ENCODE peak calls at places on chromosomes 3 and 15, in nine cellular contexts. One of them, this sample, is unnamed.

GRCh38 chr3:174810256-174810655 is 48.9 kb upstream of the NAALADL2 start:
- DNase-seq in CD4-positive, CD25-positive, alpha-beta regulatory T cell: no peak
- DNase-seq in NT2/D1: no peak
- DNase-seq in skeletal muscle cell: no peak
- DNase-seq in transverse colon: no peak
- DNase-seq in fibroblast of pulmonary artery: no peak
- DNase-seq in mesenchymal stem cell: no peak
- DNase-seq in astrocyte of the cerebellum: no peak
- DNase-seq in BJ: no peak
- DNase-seq in this sample: no peak

GRCh38 chr3:51968175-51968681 is 974 bp upstream of the PCBP4 start:
- DNase-seq in CD4-positive, CD25-positive, alpha-beta regulatory T cell: no peak
- DNase-seq in NT2/D1: no peak
- DNase-seq in skeletal muscle cell: no peak
- DNase-seq in transverse colon: no peak
- DNase-seq in fibroblast of pulmonary artery: peak
- DNase-seq in mesenchymal stem cell: no peak
- DNase-seq in astrocyte of the cerebellum: no peak
- DNase-seq in BJ: no peak
- DNase-seq in this sample: no peak

GRCh38 chr15:63090502-63091286 is 31.0 kb upstream of the LACTB start:
- DNase-seq in CD4-positive, CD25-positive, alpha-beta regulatory T cell: no peak
- DNase-seq in NT2/D1: no peak
- DNase-seq in skeletal muscle cell: no peak
- DNase-seq in transverse colon: no peak
- DNase-seq in fibroblast of pulmonary artery: no peak
- DNase-seq in mesenchymal stem cell: no peak
- DNase-seq in astrocyte of the cerebellum: no peak
- DNase-seq in BJ: no peak
- DNase-seq in this sample: no peak

GRCh38 chr3:186193534-186194450 is 84.9 kb upstream of the ETV5 start:
- DNase-seq in CD4-positive, CD25-positive, alpha-beta regulatory T cell: no peak
- DNase-seq in NT2/D1: no peak
- DNase-seq in skeletal muscle cell: no peak
- DNase-seq in transverse colon: no peak
- DNase-seq in fibroblast of pulmonary artery: no peak
- DNase-seq in mesenchymal stem cell: peak
- DNase-seq in astrocyte of the cerebellum: no peak
- DNase-seq in BJ: no peak
- DNase-seq in this sample: no peak

GRCh38 chr3:111667621-111668239 is 72.6 kb upstream of the ZBED2 start:
- DNase-seq in CD4-positive, CD25-positive, alpha-beta regulatory T cell: peak
- DNase-seq in NT2/D1: no peak
- DNase-seq in skeletal muscle cell: no peak
- DNase-seq in transverse colon: peak
- DNase-seq in fibroblast of pulmonary artery: peak
- DNase-seq in mesenchymal stem cell: peak
- DNase-seq in astrocyte of the cerebellum: no peak
- DNase-seq in BJ: no peak
- DNase-seq in this sample: peak

GRCh38 chr15:27844018-27844666 is 255.0 kb downstream of the OCA2 start:
- DNase-seq in CD4-positive, CD25-positive, alpha-beta regulatory T cell: no peak
- DNase-seq in NT2/D1: no peak
- DNase-seq in skeletal muscle cell: no peak
- DNase-seq in transverse colon: no peak
- DNase-seq in fibroblast of pulmonary artery: peak
- DNase-seq in mesenchymal stem cell: peak
- DNase-seq in astrocyte of the cerebellum: peak
- DNase-seq in BJ: no peak
- DNase-seq in this sample: peak

GRCh38 chr15:65964792-65965433 is 95.6 kb downstream of the RAB11A start:
- DNase-seq in CD4-positive, CD25-positive, alpha-beta regulatory T cell: no peak
- DNase-seq in NT2/D1: no peak
- DNase-seq in skeletal muscle cell: no peak
- DNase-seq in transverse colon: no peak
- DNase-seq in fibroblast of pulmonary artery: no peak
- DNase-seq in mesenchymal stem cell: no peak
- DNase-seq in astrocyte of the cerebellum: no peak
- DNase-seq in BJ: no peak
- DNase-seq in this sample: no peak

GRCh38 chr3:183265713-183266417 is 12.8 kb downstream of the B3GNT5 start:
- DNase-seq in CD4-positive, CD25-positive, alpha-beta regulatory T cell: peak
- DNase-seq in NT2/D1: no peak
- DNase-seq in skeletal muscle cell: peak
- DNase-seq in transverse colon: peak
- DNase-seq in fibroblast of pulmonary artery: peak
- DNase-seq in mesenchymal stem cell: peak
- DNase-seq in astrocyte of the cerebellum: peak
- DNase-seq in BJ: peak
- DNase-seq in this sample: peak

GRCh38 chr3:101261506-101261905 is 58.9 kb downstream of the IMPG2 start:
- DNase-seq in CD4-positive, CD25-positive, alpha-beta regulatory T cell: no peak
- DNase-seq in NT2/D1: no peak
- DNase-seq in skeletal muscle cell: peak
- DNase-seq in transverse colon: no peak
- DNase-seq in fibroblast of pulmonary artery: peak
- DNase-seq in mesenchymal stem cell: no peak
- DNase-seq in astrocyte of the cerebellum: peak
- DNase-seq in BJ: no peak
- DNase-seq in this sample: peak

GRCh38 chr3:58452176-58452575 is 18.5 kb upstream of the PDHB start:
- DNase-seq in CD4-positive, CD25-positive, alpha-beta regulatory T cell: no peak
- DNase-seq in NT2/D1: no peak
- DNase-seq in skeletal muscle cell: no peak
- DNase-seq in transverse colon: no peak
- DNase-seq in fibroblast of pulmonary artery: no peak
- DNase-seq in mesenchymal stem cell: no peak
- DNase-seq in astrocyte of the cerebellum: no peak
- DNase-seq in BJ: no peak
- DNase-seq in this sample: no peak

GRCh38 chr15:101615986-101616848 is 36.0 kb downstream of the TM2D3 start:
- DNase-seq in CD4-positive, CD25-positive, alpha-beta regulatory T cell: no peak
- DNase-seq in NT2/D1: peak
- DNase-seq in skeletal muscle cell: no peak
- DNase-seq in transverse colon: peak
- DNase-seq in fibroblast of pulmonary artery: peak
- DNase-seq in mesenchymal stem cell: peak
- DNase-seq in astrocyte of the cerebellum: peak
- DNase-seq in BJ: peak
- DNase-seq in this sample: peak

GRCh38 chr15:73988075-73988969 is 3.8 kb downstream of the STOML1 start:
- DNase-seq in CD4-positive, CD25-positive, alpha-beta regulatory T cell: no peak
- DNase-seq in NT2/D1: no peak
- DNase-seq in skeletal muscle cell: no peak
- DNase-seq in transverse colon: no peak
- DNase-seq in fibroblast of pulmonary artery: no peak
- DNase-seq in mesenchymal stem cell: no peak
- DNase-seq in astrocyte of the cerebellum: no peak
- DNase-seq in BJ: no peak
- DNase-seq in this sample: peak

GRCh38 chr15:25175789-25176615 is 221.2 kb downstream of the SNRPN start:
- DNase-seq in CD4-positive, CD25-positive, alpha-beta regulatory T cell: no peak
- DNase-seq in NT2/D1: no peak
- DNase-seq in skeletal muscle cell: no peak
- DNase-seq in transverse colon: peak
- DNase-seq in fibroblast of pulmonary artery: no peak
- DNase-seq in mesenchymal stem cell: no peak
- DNase-seq in astrocyte of the cerebellum: no peak
- DNase-seq in BJ: no peak
- DNase-seq in this sample: no peak

GRCh38 chr3:128495435-128495970 is 2.5 kb upstream of the GATA2 start:
- DNase-seq in CD4-positive, CD25-positive, alpha-beta regulatory T cell: no peak
- DNase-seq in NT2/D1: no peak
- DNase-seq in skeletal muscle cell: no peak
- DNase-seq in transverse colon: no peak
- DNase-seq in fibroblast of pulmonary artery: no peak
- DNase-seq in mesenchymal stem cell: no peak
- DNase-seq in astrocyte of the cerebellum: no peak
- DNase-seq in BJ: no peak
- DNase-seq in this sample: no peak

GRCh38 chr3:60048447-60048848 is 998.6 kb upstream of the CFAP20DC start:
- DNase-seq in CD4-positive, CD25-positive, alpha-beta regulatory T cell: peak
- DNase-seq in NT2/D1: no peak
- DNase-seq in skeletal muscle cell: no peak
- DNase-seq in transverse colon: no peak
- DNase-seq in fibroblast of pulmonary artery: no peak
- DNase-seq in mesenchymal stem cell: no peak
- DNase-seq in astrocyte of the cerebellum: no peak
- DNase-seq in BJ: no peak
- DNase-seq in this sample: no peak

GRCh38 chr3:6532101-6532500 is 328.8 kb upstream of the GRM7 start:
- DNase-seq in CD4-positive, CD25-positive, alpha-beta regulatory T cell: no peak
- DNase-seq in NT2/D1: no peak
- DNase-seq in skeletal muscle cell: no peak
- DNase-seq in transverse colon: no peak
- DNase-seq in fibroblast of pulmonary artery: no peak
- DNase-seq in mesenchymal stem cell: no peak
- DNase-seq in astrocyte of the cerebellum: no peak
- DNase-seq in BJ: no peak
- DNase-seq in this sample: no peak
- H3K4me3 ChIP-seq in CD4-positive, CD25-positive, alpha-beta regulatory T cell: no peak
- H3K4me3 ChIP-seq in NT2/D1: no peak
- H3K4me3 ChIP-seq in skeletal muscle cell: no peak
- H3K4me3 ChIP-seq in transverse colon: no peak
- H3K4me3 ChIP-seq in fibroblast of pulmonary artery: no peak
- H3K4me3 ChIP-seq in mesenchymal stem cell: no peak
- H3K4me3 ChIP-seq in astrocyte of the cerebellum: no peak
- H3K4me3 ChIP-seq in BJ: no peak
- H3K4me3 ChIP-seq in this sample: no peak

GRCh38 chr3:27160146-27160545 is 209.0 kb downstream of the NEK10 start:
- DNase-seq in CD4-positive, CD25-positive, alpha-beta regulatory T cell: no peak
- DNase-seq in NT2/D1: no peak
- DNase-seq in skeletal muscle cell: no peak
- DNase-seq in transverse colon: no peak
- DNase-seq in fibroblast of pulmonary artery: no peak
- DNase-seq in mesenchymal stem cell: no peak
- DNase-seq in astrocyte of the cerebellum: no peak
- DNase-seq in BJ: no peak
- DNase-seq in this sample: no peak

GRCh38 chr3:27160779-27161287 is 208.3 kb downstream of the NEK10 start:
- DNase-seq in CD4-positive, CD25-positive, alpha-beta regulatory T cell: no peak
- DNase-seq in NT2/D1: no peak
- DNase-seq in skeletal muscle cell: no peak
- DNase-seq in transverse colon: no peak
- DNase-seq in fibroblast of pulmonary artery: no peak
- DNase-seq in mesenchymal stem cell: no peak
- DNase-seq in astrocyte of the cerebellum: no peak
- DNase-seq in BJ: no peak
- DNase-seq in this sample: no peak

GRCh38 chr3:27171113-27171512 is 198.1 kb downstream of the NEK10 start:
- DNase-seq in CD4-positive, CD25-positive, alpha-beta regulatory T cell: no peak
- DNase-seq in NT2/D1: no peak
- DNase-seq in skeletal muscle cell: no peak
- DNase-seq in transverse colon: no peak
- DNase-seq in fibroblast of pulmonary artery: no peak
- DNase-seq in mesenchymal stem cell: no peak
- DNase-seq in astrocyte of the cerebellum: no peak
- DNase-seq in BJ: no peak
- DNase-seq in this sample: no peak

GRCh38 chr3:27166888-27167287 is 202.3 kb downstream of the NEK10 start:
- DNase-seq in CD4-positive, CD25-positive, alpha-beta regulatory T cell: no peak
- DNase-seq in NT2/D1: no peak
- DNase-seq in skeletal muscle cell: peak
- DNase-seq in transverse colon: no peak
- DNase-seq in fibroblast of pulmonary artery: peak
- DNase-seq in mesenchymal stem cell: peak
- DNase-seq in astrocyte of the cerebellum: peak
- DNase-seq in BJ: peak
- DNase-seq in this sample: peak

GRCh38 chr3:27165348-27165747 is 203.8 kb downstream of the NEK10 start:
- DNase-seq in CD4-positive, CD25-positive, alpha-beta regulatory T cell: no peak
- DNase-seq in NT2/D1: no peak
- DNase-seq in skeletal muscle cell: peak
- DNase-seq in transverse colon: no peak
- DNase-seq in fibroblast of pulmonary artery: peak
- DNase-seq in mesenchymal stem cell: peak
- DNase-seq in astrocyte of the cerebellum: peak
- DNase-seq in BJ: peak
- DNase-seq in this sample: peak
- H3K4me3 ChIP-seq in CD4-positive, CD25-positive, alpha-beta regulatory T cell: no peak
- H3K4me3 ChIP-seq in NT2/D1: no peak
- H3K4me3 ChIP-seq in skeletal muscle cell: no peak
- H3K4me3 ChIP-seq in transverse colon: no peak
- H3K4me3 ChIP-seq in fibroblast of pulmonary artery: no peak
- H3K4me3 ChIP-seq in mesenchymal stem cell: no peak
- H3K4me3 ChIP-seq in astrocyte of the cerebellum: no peak
- H3K4me3 ChIP-seq in BJ: no peak
- H3K4me3 ChIP-seq in this sample: no peak

GRCh38 chr15:70758790-70759462 is 4.4 kb downstream of the UACA start:
- DNase-seq in CD4-positive, CD25-positive, alpha-beta regulatory T cell: no peak
- DNase-seq in NT2/D1: no peak
- DNase-seq in skeletal muscle cell: no peak
- DNase-seq in transverse colon: no peak
- DNase-seq in fibroblast of pulmonary artery: no peak
- DNase-seq in mesenchymal stem cell: no peak
- DNase-seq in astrocyte of the cerebellum: no peak
- DNase-seq in BJ: no peak
- DNase-seq in this sample: no peak
- H3K4me3 ChIP-seq in CD4-positive, CD25-positive, alpha-beta regulatory T cell: no peak
- H3K4me3 ChIP-seq in NT2/D1: no peak
- H3K4me3 ChIP-seq in skeletal muscle cell: no peak
- H3K4me3 ChIP-seq in transverse colon: no peak
- H3K4me3 ChIP-seq in fibroblast of pulmonary artery: no peak
- H3K4me3 ChIP-seq in mesenchymal stem cell: no peak
- H3K4me3 ChIP-seq in astrocyte of the cerebellum: no peak
- H3K4me3 ChIP-seq in BJ: no peak
- H3K4me3 ChIP-seq in this sample: peak

GRCh38 chr15:38610748-38611147 is 46.1 kb upstream of the RASGRP1 start:
- DNase-seq in CD4-positive, CD25-positive, alpha-beta regulatory T cell: peak
- DNase-seq in NT2/D1: no peak
- DNase-seq in skeletal muscle cell: no peak
- DNase-seq in transverse colon: no peak
- DNase-seq in fibroblast of pulmonary artery: no peak
- DNase-seq in mesenchymal stem cell: no peak
- DNase-seq in astrocyte of the cerebellum: no peak
- DNase-seq in BJ: no peak
- DNase-seq in this sample: no peak

GRCh38 chr15:38611228-38611627 is 46.6 kb upstream of the RASGRP1 start:
- DNase-seq in CD4-positive, CD25-positive, alpha-beta regulatory T cell: peak
- DNase-seq in NT2/D1: no peak
- DNase-seq in skeletal muscle cell: no peak
- DNase-seq in transverse colon: no peak
- DNase-seq in fibroblast of pulmonary artery: no peak
- DNase-seq in mesenchymal stem cell: no peak
- DNase-seq in astrocyte of the cerebellum: no peak
- DNase-seq in BJ: no peak
- DNase-seq in this sample: no peak

GRCh38 chr15:38614621-38615020 is 50.0 kb upstream of the RASGRP1 start:
- DNase-seq in CD4-positive, CD25-positive, alpha-beta regulatory T cell: no peak
- DNase-seq in NT2/D1: no peak
- DNase-seq in skeletal muscle cell: no peak
- DNase-seq in transverse colon: no peak
- DNase-seq in fibroblast of pulmonary artery: no peak
- DNase-seq in mesenchymal stem cell: no peak
- DNase-seq in astrocyte of the cerebellum: no peak
- DNase-seq in BJ: no peak
- DNase-seq in this sample: no peak

GRCh38 chr15:38613085-38613484 is 48.5 kb upstream of the RASGRP1 start:
- DNase-seq in CD4-positive, CD25-positive, alpha-beta regulatory T cell: no peak
- DNase-seq in NT2/D1: no peak
- DNase-seq in skeletal muscle cell: no peak
- DNase-seq in transverse colon: no peak
- DNase-seq in fibroblast of pulmonary artery: no peak
- DNase-seq in mesenchymal stem cell: no peak
- DNase-seq in astrocyte of the cerebellum: no peak
- DNase-seq in BJ: no peak
- DNase-seq in this sample: no peak

GRCh38 chr15:38612159-38612863 is 47.7 kb upstream of the RASGRP1 start:
- DNase-seq in CD4-positive, CD25-positive, alpha-beta regulatory T cell: peak
- DNase-seq in NT2/D1: no peak
- DNase-seq in skeletal muscle cell: no peak
- DNase-seq in transverse colon: no peak
- DNase-seq in fibroblast of pulmonary artery: no peak
- DNase-seq in mesenchymal stem cell: no peak
- DNase-seq in astrocyte of the cerebellum: no peak
- DNase-seq in BJ: no peak
- DNase-seq in this sample: no peak
- H3K4me3 ChIP-seq in CD4-positive, CD25-positive, alpha-beta regulatory T cell: no peak
- H3K4me3 ChIP-seq in NT2/D1: no peak
- H3K4me3 ChIP-seq in skeletal muscle cell: no peak
- H3K4me3 ChIP-seq in transverse colon: no peak
- H3K4me3 ChIP-seq in fibroblast of pulmonary artery: no peak
- H3K4me3 ChIP-seq in mesenchymal stem cell: no peak
- H3K4me3 ChIP-seq in astrocyte of the cerebellum: no peak
- H3K4me3 ChIP-seq in BJ: no peak
- H3K4me3 ChIP-seq in this sample: no peak